ENCODE peak calls at places on chromosomes 16 and 17, in four cellular contexts. Y is stimulated activated CD4-positive, alpha-beta T cell treated with anti-CD3 and anti-CD28 coated beads, Interleukin-15, amount 100 ng/mL, for 24 hours; V is cardiac fibroblast; Q is NCI-H774. Z is an unnamed sample.
A peak's percentile ranks its signal among the peaks of the same experiment; 100 is the strongest.

GRCh38 chr16:23948949-23949392 is 113.2 kb downstream of the PRKCB start:
- DNase-seq in Y (peak; percentile 52), V (no peak), Q (no peak), Z (no peak)

GRCh38 chr17:72297326-72298115 is 176.7 kb downstream of the SOX9 start:
- DNase-seq in Y (no peak), V (peak; percentile 41), Q (no peak), Z (peak; percentile 56)

GRCh38 chr17:49223517-49224197 is 6.9 kb downstream of the PHOSPHO1 start:
- DNase-seq in Y (peak; percentile 80), V (peak; percentile 24), Q (no peak), Z (no peak)

GRCh38 chr17:82351713-82352488 is 7.1 kb upstream of the TEX19 start:
- DNase-seq in Y (peak; percentile 89), V (peak; percentile 93), Q (peak; percentile 92), Z (peak; percentile 54)

GRCh38 chr17:37699285-37699973 is 45.4 kb downstream of the HNF1B start:
- DNase-seq in Y (no peak), V (no peak), Q (no peak), Z (no peak)

GRCh38 chr17:20981046-20981920 is 61.5 kb downstream of the USP22 start:
- DNase-seq in Y (no peak), V (no peak), Q (no peak), Z (no peak)

GRCh38 chr17:14302421-14303099 is 1.7 kb downstream of the HS3ST3B1 start:
- DNase-seq in Y (peak; percentile 88), V (peak; percentile 90), Q (peak; percentile 31), Z (peak; percentile 56)

GRCh38 chr17:44464037-44464436 is 39.2 kb downstream of the GPATCH8 start:
- DNase-seq in Y (no peak), V (peak; percentile 18), Q (no peak), Z (no peak)

GRCh38 chr16:52404546-52404945 is 142.4 kb downstream of the TOX3 start:
- DNase-seq in Y (no peak), V (peak; percentile 1), Q (no peak), Z (no peak)

GRCh38 chr17:1783834-1784611 is 22.2 kb downstream of the SERPINF1 start:
- DNase-seq in Y (no peak), V (peak; percentile 97), Q (no peak), Z (no peak)

GRCh38 chr16:89131783-89132182 is 38.1 kb downstream of the ACSF3 start:
- DNase-seq in Y (no peak), V (no peak), Q (no peak), Z (no peak)